ENCODE peak calls at places on chromosome 17, in nine cellular contexts. H, Y, J, U, A, K, I, O and R are unnamed samples.

GRCh38 chr17:78173025-78173715 is 4.8 kb downstream of the SYNGR2 start:
- DNase-seq in J (no peak), O (peak; percentile 49), A (no peak), K (no peak), Y (no peak), I (no peak), H (no peak), U (no peak), R (no peak)

GRCh38 chr17:43418441-43419374 is 19.9 kb downstream of the ARL4D start:
- DNase-seq in O (no peak), H (peak; percentile 93), K (no peak), I (peak; percentile 94), U (peak; percentile 67), A (peak; percentile 95), J (peak; percentile 91), Y (no peak), R (no peak)

GRCh38 chr17:60151355-60151754 is 1.6 kb downstream of the CA4 start:
- DNase-seq in K (no peak), A (no peak), U (no peak), Y (no peak), O (no peak), I (no peak), J (no peak), H (no peak), R (no peak)

GRCh38 chr17:4834621-4835020 is 1.5 kb downstream of the MINK1 start:
- DNase-seq in K (no peak), A (no peak), J (no peak), Y (no peak), H (no peak), O (no peak), U (no peak), I (no peak), R (peak; percentile 57)

GRCh38 chr17:41413353-41413752 is 11.0 kb downstream of the KRT37 start:
- DNase-seq in H (no peak), A (no peak), U (no peak), I (peak; percentile 40), Y (no peak), O (no peak), J (no peak), K (no peak), R (no peak)

GRCh38 chr17:39719563-39719962 is 10.8 kb downstream of the MIEN1 start:
- DNase-seq in I (no peak), Y (no peak), A (no peak), H (no peak), K (no peak), J (no peak), O (no peak), U (no peak), R (no peak)

GRCh38 chr17:16026895-16027294 is 27.3 kb downstream of the TTC19 start:
- DNase-seq in O (no peak), U (no peak), K (no peak), I (no peak), J (no peak), H (no peak), A (no peak), Y (no peak), R (no peak)

GRCh38 chr17:81208651-81209050 is 14.1 kb downstream of the CEP131 start:
- DNase-seq in Y (no peak), K (no peak), I (no peak), J (no peak), U (no peak), O (no peak), H (no peak), A (no peak), R (no peak)

GRCh38 chr17:48444531-48445247 is 14.7 kb upstream of the SKAP1 start:
- DNase-seq in H (no peak), I (no peak), Y (no peak), U (no peak), K (no peak), A (no peak), J (no peak), O (no peak), R (no peak)

GRCh38 chr17:19705771-19706770 is 10.3 kb downstream of the SLC47A2 start:
- DNase-seq in H (no peak), O (no peak), U (no peak), Y (no peak), I (no peak), A (no peak), J (no peak), K (no peak), R (no peak)

GRCh38 chr17:4839965-4840892 is 7.1 kb downstream of the MINK1 start:
- DNase-seq in Y (no peak), I (no peak), A (no peak), K (no peak), J (no peak), U (no peak), H (peak; percentile 4), O (no peak), R (no peak)

GRCh38 chr17:45277216-45277849 is 15.4 kb upstream of the SPATA32 start:
- DNase-seq in J (peak; percentile 92), I (peak; percentile 85), A (peak; percentile 90), Y (peak; percentile 81), O (peak; percentile 67), U (peak; percentile 70), H (peak; percentile 80), K (peak; percentile 90), R (peak; percentile 95)

GRCh38 chr17:31156326-31156725 is 61.5 kb downstream of the NF1 start:
- DNase-seq in J (no peak), U (no peak), Y (no peak), K (no peak), H (peak; percentile 64), A (no peak), I (no peak), O (no peak), R (no peak)

GRCh38 chr17:74429604-74430384 is 2.1 kb upstream of the GPRC5C start:
- DNase-seq in U (no peak), A (no peak), H (no peak), Y (no peak), K (no peak), O (no peak), I (peak; percentile 54), J (peak; percentile 53), R (no peak)

GRCh38 chr17:17419621-17420020 is 57.2 kb upstream of the MED9 start:
- DNase-seq in K (no peak), U (peak; percentile 9), H (no peak), J (no peak), Y (no peak), A (no peak), I (no peak), O (no peak), R (no peak)